ENCODE peak calls at places on chromosomes 5 and 9, in eight cellular contexts. C is CD8-positive, alpha-beta memory T cell; Q is pancreas; R is HCT116; O is breast epithelium; B is CD8-positive, alpha-beta T cell; V is esophagus squamous epithelium; X is Caco-2. Y is an unnamed sample.

GRCh38 chr9:112112941-112113399 is 62.1 kb downstream of the SUSD1 start:
- DNase-seq in C (no peak), Q (no peak), R (peak; percentile 82), O (no peak), B (no peak), V (no peak), X (peak; percentile 80), Y (peak; percentile 26)

GRCh38 chr5:84696651-84697050 is 312.0 kb upstream of the EDIL3 start:
- DNase-seq in C (no peak), Q (no peak), R (peak; percentile 3), O (no peak), B (no peak), V (no peak), X (no peak), Y (no peak)

GRCh38 chr9:107488400-107489143 is 997 bp downstream of the KLF4 start:
- DNase-seq in C (no peak), Q (peak; percentile 81), R (no peak), O (peak; percentile 79), B (no peak), V (no peak), X (peak; percentile 44), Y (peak; percentile 56)

GRCh38 chr5:105414067-105414466 is 1851.5 kb upstream of the NUDT12 start:
- DNase-seq in C (no peak), Q (no peak), R (no peak), O (no peak), B (no peak), V (no peak), X (no peak), Y (no peak)

GRCh38 chr5:107456281-107456715 is 214.4 kb downstream of the EFNA5 start:
- DNase-seq in C (no peak), Q (no peak), R (no peak), O (no peak), B (no peak), V (no peak), X (no peak), Y (no peak)

GRCh38 chr5:53253421-53253871 is 143.9 kb upstream of the MOCS2 start:
- DNase-seq in C (no peak), Q (no peak), R (no peak), O (no peak), B (no peak), V (no peak), X (no peak), Y (peak; percentile 60)

GRCh38 chr5:101393795-101394450 is 490.8 kb upstream of the ST8SIA4 start:
- DNase-seq in C (no peak), Q (no peak), R (no peak), O (no peak), B (no peak), V (no peak), X (no peak), Y (no peak)

GRCh38 chr9:1429328-1429727 is 379.2 kb downstream of the DMRT2 start:
- DNase-seq in C (no peak), Q (no peak), R (no peak), O (no peak), B (no peak), V (no peak), X (peak; percentile 31), Y (peak; percentile 49)

GRCh38 chr5:151023651-151024050 is 3.3 kb downstream of the GPX3 start:
- DNase-seq in C (no peak), Q (no peak), R (no peak), O (no peak), B (no peak), V (no peak), X (no peak), Y (peak; percentile 87)

GRCh38 chr9:63817622-63818518 is 1467.1 kb downstream of the FOXD4L5 start:
- DNase-seq in C (peak; percentile 67), Q (peak; percentile 82), R (no peak), O (peak; percentile 79), B (peak; percentile 45), V (no peak), X (peak; percentile 1), Y (peak; percentile 15)

GRCh38 chr5:128304121-128304520 is 220.6 kb downstream of the SLC12A2 start:
- DNase-seq in C (no peak), Q (no peak), R (no peak), O (no peak), B (no peak), V (no peak), X (no peak), Y (peak; percentile 49)

GRCh38 chr5:11619339-11620028 is 284.8 kb downstream of the CTNND2 start:
- DNase-seq in C (no peak), Q (no peak), R (no peak), O (no peak), B (no peak), V (no peak), X (peak; percentile 44), Y (no peak)

GRCh38 chr9:133089271-133089671 is 27.5 kb downstream of the CEL start:
- DNase-seq in C (no peak), Q (no peak), R (no peak), O (no peak), B (no peak), V (no peak), X (no peak), Y (no peak)

GRCh38 chr5:6215891-6216290 is 162.5 kb downstream of the MED10 start:
- DNase-seq in C (no peak), Q (no peak), R (no peak), O (no peak), B (no peak), V (no peak), X (no peak), Y (no peak)

GRCh38 chr9:104256710-104257091 is 162.6 kb downstream of the SMC2 start:
- DNase-seq in C (no peak), Q (no peak), R (no peak), O (no peak), B (no peak), V (no peak), X (no peak), Y (no peak)

GRCh38 chr9:136539427-136540412 is 6.1 kb downstream of the NOTCH1 start:
- DNase-seq in C (peak; percentile 81), Q (peak; percentile 86), R (peak; percentile 89), O (peak; percentile 69), B (peak; percentile 86), V (peak; percentile 86), X (peak; percentile 34), Y (no peak)

GRCh38 chr9:129759804-129760502 is 7.1 kb upstream of the PTGES start:
- DNase-seq in C (no peak), Q (no peak), R (no peak), O (no peak), B (no peak), V (no peak), X (no peak), Y (no peak)

GRCh38 chr9:128920381-128921058 is at the start of gene PHYHD1:
- DNase-seq in C (no peak), Q (peak; percentile 72), R (no peak), O (no peak), B (no peak), V (no peak), X (no peak), Y (no peak)

GRCh38 chr5:39417979-39418378 is 6.8 kb downstream of the DAB2 start:
- DNase-seq in C (no peak), Q (no peak), R (no peak), O (no peak), B (no peak), V (no peak), X (no peak), Y (no peak)

GRCh38 chr5:39422036-39422606 is 2.7 kb downstream of the DAB2 start:
- DNase-seq in C (no peak), Q (no peak), R (no peak), O (no peak), B (no peak), V (no peak), X (no peak), Y (no peak)

GRCh38 chr5:39422886-39423285 is 1.9 kb downstream of the DAB2 start:
- DNase-seq in C (no peak), Q (no peak), R (no peak), O (no peak), B (no peak), V (no peak), X (no peak), Y (no peak)

GRCh38 chr5:39420482-39421145 is 4.2 kb downstream of the DAB2 start:
- DNase-seq in C (no peak), Q (no peak), R (no peak), O (no peak), B (no peak), V (no peak), X (no peak), Y (no peak)

DNA sequence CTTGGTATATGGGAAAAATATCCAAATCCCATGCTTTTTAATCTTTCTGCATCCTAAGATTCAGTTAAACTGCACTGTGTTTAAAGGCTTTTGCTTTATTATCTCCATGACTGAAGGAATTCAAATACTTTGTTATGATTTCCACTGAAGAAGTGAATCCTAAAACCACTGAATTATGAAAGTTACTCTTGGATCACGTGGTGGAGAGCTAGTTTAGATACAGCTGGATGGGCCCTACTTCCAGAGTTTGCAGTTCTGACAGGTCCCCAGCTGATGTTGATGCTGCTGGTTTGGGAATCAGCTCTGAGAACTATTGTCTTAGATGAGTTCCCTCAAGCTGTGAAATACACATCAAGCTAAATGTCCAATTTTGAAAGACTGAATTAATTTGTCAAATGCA is 5.0 kb downstream of the DAB2 start:
- DNase-seq in C (no peak), Q (no peak), R (no peak), O (no peak), B (no peak), V (no peak), X (no peak), Y (no peak)
- H3K9me3 ChIP-seq in C (no peaks in the 10 kb centered on the region), Q (no peaks in the 10 kb centered on the region), R (no peaks in the 10 kb centered on the region), O (no peaks in the 10 kb centered on the region), B (no peaks in the 10 kb centered on the region), V (no peaks in the 10 kb centered on the region), X (no peaks in the 10 kb centered on the region), Y (no peaks in the 10 kb centered on the region)

GRCh38 chr5:86786955-86787354 is 169.2 kb downstream of the COX7C start:
- DNase-seq in C (no peak), Q (no peak), R (no peak), O (no peak), B (no peak), V (no peak), X (no peak), Y (no peak)
- H3K9me3 ChIP-seq in C (no peaks in the 10 kb centered on the region), Q (no peaks in the 10 kb centered on the region), R (no peaks in the 10 kb centered on the region), O (no peaks in the 10 kb centered on the region), B (no peaks in the 10 kb centered on the region), V (no peaks in the 10 kb centered on the region), X (no peaks in the 10 kb centered on the region), Y (no peaks in the 10 kb centered on the region)

GRCh38 chr5:63564789-63565188 is 397.5 kb downstream of the HTR1A start:
- DNase-seq in C (no peak), Q (no peak), R (no peak), O (no peak), B (no peak), V (no peak), X (no peak), Y (no peak)

GRCh38 chr5:63563008-63563917 is 399.0 kb downstream of the HTR1A start:
- DNase-seq in C (no peak), Q (no peak), R (no peak), O (no peak), B (no peak), V (no peak), X (no peak), Y (no peak)
- H3K9me3 ChIP-seq in C (no peaks in the 10 kb centered on the region), Q (no peaks in the 10 kb centered on the region), R (peaks cover 9% of the 10 kb centered on the region), O (peaks cover 5% of the 10 kb centered on the region), B (no peaks in the 10 kb centered on the region), V (no peaks in the 10 kb centered on the region), X (peaks cover 10% of the 10 kb centered on the region), Y (no peaks in the 10 kb centered on the region)

DNA sequence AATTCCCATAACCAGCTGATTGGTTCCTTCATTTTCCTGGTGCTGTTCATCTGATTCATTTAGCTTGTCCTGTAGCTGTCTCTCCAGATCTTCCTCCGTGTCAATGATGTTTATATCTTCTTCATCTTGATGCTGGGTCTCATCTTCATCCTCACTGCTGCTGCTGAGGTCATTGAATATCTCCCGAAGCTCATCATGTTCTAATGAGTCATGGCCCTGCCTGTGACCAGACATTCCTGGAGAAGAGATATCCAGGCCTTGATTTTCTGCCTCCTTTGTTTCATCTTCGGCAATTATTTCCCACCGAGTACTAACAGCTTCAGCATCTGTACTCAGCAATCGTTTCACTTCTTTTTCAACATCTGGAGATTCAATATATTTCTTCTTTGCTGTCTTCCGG is 1.4 kb downstream of the TAF7 start:
- DNase-seq in C (no peak), Q (no peak), R (no peak), O (no peak), B (no peak), V (no peak), X (no peak), Y (no peak)
- H3K9me3 ChIP-seq in C (peaks cover 53% of the 10 kb centered on the region), Q (no peaks in the 10 kb centered on the region), R (peaks cover 26% of the 10 kb centered on the region), O (peaks cover 62% of the 10 kb centered on the region), B (peaks cover 52% of the 10 kb centered on the region), V (peaks cover 19% of the 10 kb centered on the region), X (peaks cover 22% of the 10 kb centered on the region), Y (peaks cover 7% of the 10 kb centered on the region)

Y was measured in cardiac muscle cell.